ENCODE peak calls at places on chromosomes 2 and 18, in four cellular contexts. Q is K562, U is HepG2, K is GM12878. M is an unnamed sample.
A peak's percentile ranks its signal among the peaks of the same experiment; 100 is the strongest.

GRCh38 chr18:12236934-12237832 is 17.0 kb upstream of the CIDEA start:
- DNase-seq in U (peak; percentile 24), Q (peak; percentile 79), K (no peak), M (peak; percentile 72)

GRCh38 chr18:79611040-79611681 is 68.4 kb upstream of the CTDP1 start:
- DNase-seq in Q (peak; percentile 37), K (no peak), U (no peak), M (no peak)

GRCh38 chr2:108069515-108070310 is 83.4 kb downstream of the SLC5A7 start:
- DNase-seq in Q (peak; percentile 17), U (peak; percentile 10), K (no peak), M (peak; percentile 27)

GRCh38 chr2:38546585-38546984 is 56.1 kb downstream of the HNRNPLL start:
- DNase-seq in Q (no peak), U (no peak), K (no peak), M (no peak)

GRCh38 chr2:198214108-198214736 is 409.8 kb downstream of the PLCL1 start:
- DNase-seq in K (no peak), Q (no peak), U (no peak), M (no peak)

GRCh38 chr2:165637396-165637795 is 156.7 kb downstream of the GALNT3 start:
- DNase-seq in U (no peak), Q (no peak), K (no peak), M (no peak)

GRCh38 chr2:70360661-70361316 is 58.9 kb upstream of the FAM136A start:
- DNase-seq in Q (peak; percentile 53), K (no peak), U (no peak), M (no peak)

GRCh38 chr2:212979799-212980198 is 171.6 kb downstream of the IKZF2 start:
- DNase-seq in K (no peak), U (no peak), Q (no peak), M (no peak)

GRCh38 chr2:181872178-181872577 is 19.4 kb upstream of the ITPRID2 start:
- DNase-seq in K (no peak), Q (no peak), U (no peak), M (no peak)

GRCh38 chr18:34933880-34934689 is 107.1 kb upstream of the MAPRE2 start:
- DNase-seq in U (no peak), K (no peak), Q (no peak), M (no peak)

GRCh38 chr2:58606799-58607198 is 365.7 kb upstream of the FANCL start:
- DNase-seq in K (no peak), Q (no peak), U (no peak), M (no peak)

GRCh38 chr18:41530959-41531358 is 424.1 kb upstream of the PIK3C3 start:
- DNase-seq in Q (no peak), K (no peak), U (no peak), M (no peak)

GRCh38 chr2:235511187-235511661 is 17.4 kb downstream of the AGAP1 start:
- DNase-seq in Q (no peak), K (no peak), U (peak; percentile 48), M (no peak)

GRCh38 chr2:29218071-29218470 is 102.9 kb downstream of the CLIP4 start:
- DNase-seq in Q (no peak), K (no peak), U (no peak), M (no peak)

GRCh38 chr18:59547691-59548182 is 149.5 kb downstream of the CCBE1 start:
- DNase-seq in Q (peak; percentile 6), K (no peak), U (no peak), M (no peak)

GRCh38 chr2:11829324-11829946 is 83.0 kb downstream of the LPIN1 start:
- DNase-seq in Q (peak; percentile 61), U (peak; percentile 85), K (peak; percentile 51), M (peak; percentile 50)

GRCh38 chr2:223076573-223076972 is 24.6 kb downstream of the KCNE4 start:
- DNase-seq in U (no peak), K (no peak), Q (no peak), M (no peak)

GRCh38 chr2:203626952-203627681 is 79.3 kb upstream of the CD28 start:
- DNase-seq in K (no peak), U (no peak), Q (no peak), M (no peak)

GRCh38 chr2:161100216-161100615 is 60.0 kb upstream of the TANK start:
- DNase-seq in U (no peak), K (no peak), Q (no peak), M (no peak)

GRCh38 chr2:30512243-30512866 is 65.3 kb downstream of the LCLAT1 start:
- DNase-seq in U (no peak), Q (no peak), K (no peak), M (no peak)

GRCh38 chr2:84894758-84895520 is 10.5 kb upstream of the TMSB10 start:
- DNase-seq in K (no peak), Q (no peak), U (no peak), M (no peak)

GRCh38 chr2:160373263-160374019 is 120.2 kb downstream of the RBMS1 start:
- DNase-seq in K (no peak), U (no peak), Q (no peak), M (no peak)

GRCh38 chr18:41731887-41732286 is 223.1 kb upstream of the PIK3C3 start:
- DNase-seq in U (no peak), K (no peak), Q (no peak), M (no peak)

GRCh38 chr2:67130526-67131309 is 266.4 kb upstream of the ETAA1 start:
- DNase-seq in Q (no peak), K (no peak), U (no peak), M (no peak)

GRCh38 chr2:240356700-240357640 is 78.5 kb upstream of the GPC1 start:
- DNase-seq in K (no peak), Q (no peak), U (no peak), M (no peak)

GRCh38 chr18:48123324-48123723 is 192.9 kb upstream of the SMAD2 start:
- DNase-seq in Q (no peak), K (no peak), U (no peak), M (no peak)

GRCh38 chr18:74654637-74655036 is 57.0 kb downstream of the ZNF407 start:
- DNase-seq in Q (no peak), K (no peak), U (no peak), M (no peak)

GRCh38 chr18:58161659-58162058 is 117.6 kb downstream of the NEDD4L start:
- DNase-seq in Q (peak; percentile 50), K (no peak), U (no peak), M (peak; percentile 52)

GRCh38 chr2:145592362-145592761 is 1072.4 kb upstream of the ZEB2 start:
- DNase-seq in Q (no peak), U (no peak), K (no peak), M (no peak)

GRCh38 chr2:237156131-237156856 is 70.6 kb downstream of the COPS8 start:
- DNase-seq in Q (no peak), U (no peak), K (no peak), M (no peak)

GRCh38 chr18:62437520-62438329 is 85.1 kb upstream of the ZCCHC2 start:
- DNase-seq in U (no peak), Q (no peak), K (no peak), M (no peak)

GRCh38 chr2:19078709-19079108 is 279.7 kb downstream of the OSR1 start:
- DNase-seq in Q (no peak), U (no peak), K (no peak), M (no peak)

GRCh38 chr2:218956039-218956438 is 3.4 kb upstream of the CDK5R2 start:
- DNase-seq in Q (no peak), U (no peak), K (no peak), M (no peak)

GRCh38 chr2:218959141-218959731 is at the start of gene CDK5R2:
- DNase-seq in Q (peak; percentile 98), K (peak; percentile 62), U (peak; percentile 69), M (peak; percentile 99)

GRCh38 chr2:218959761-218960195 is 312 bp downstream of the CDK5R2 start:
- DNase-seq in U (no peak), Q (no peak), K (no peak), M (no peak)

GRCh38 chr2:218958276-218958675 is 1.2 kb upstream of the CDK5R2 start:
- DNase-seq in U (no peak), Q (no peak), K (no peak), M (no peak)

GRCh38 chr2:218957685-218958084 is 1.8 kb upstream of the CDK5R2 start:
- DNase-seq in K (no peak), U (no peak), Q (no peak), M (no peak)
- TF ChIP-seq TARDBP in K (no peak), U (no peak), Q (no peak), M (no peak)

GRCh38 chr2:72750466-72750865 is 75.4 kb downstream of the EXOC6B start:
- DNase-seq in U (no peak), Q (no peak), K (no peak), M (no peak)

GRCh38 chr2:72747344-72747743 is 78.5 kb downstream of the EXOC6B start:
- DNase-seq in K (no peak), Q (no peak), U (no peak), M (no peak)

GRCh38 chr2:72743481-72743880 is 82.4 kb downstream of the EXOC6B start:
- DNase-seq in Q (no peak), K (no peak), U (peak; percentile 79), M (no peak)

GRCh38 chr2:72744049-72744448 is 81.8 kb downstream of the EXOC6B start:
- DNase-seq in U (no peak), K (no peak), Q (no peak), M (no peak)

DNA sequence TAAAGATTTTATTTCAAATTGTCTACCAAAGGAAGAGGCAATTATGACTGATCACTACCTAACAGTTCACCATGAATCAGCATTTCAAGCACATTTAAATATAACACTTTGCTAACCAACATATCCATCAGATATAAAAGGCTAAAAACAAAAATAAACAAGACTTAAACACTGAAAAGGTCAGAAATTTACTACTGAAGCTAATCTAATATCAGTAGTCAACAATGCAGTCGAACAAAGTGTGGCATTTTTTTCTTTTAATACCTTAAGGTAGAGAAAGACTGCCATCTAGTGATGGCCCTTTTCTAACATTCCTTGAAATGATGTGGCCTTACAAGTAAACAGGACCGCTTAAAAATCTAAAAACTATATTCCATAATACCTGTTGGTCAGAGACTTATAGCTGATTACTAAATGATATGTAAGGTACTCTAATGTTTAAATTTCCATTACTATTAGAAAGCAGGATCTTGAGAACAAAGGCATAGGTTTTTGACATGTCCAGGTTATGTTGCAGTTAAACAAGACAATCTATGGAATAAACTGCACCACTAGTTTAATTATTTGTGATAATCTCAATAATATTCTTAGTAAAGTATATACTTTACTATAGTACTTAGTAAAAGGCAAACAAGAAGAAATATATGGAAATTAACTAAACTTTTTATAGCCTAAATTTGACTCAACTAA is 80.0 kb downstream of the EXOC6B start:
- DNase-seq in K (no peak), U (peak; percentile 81), Q (peak; percentile 18), M (peak; percentile 30)
- TF ChIP-seq TARDBP in K (no peak), U (no peak), Q (no peak), M (no peak)

GRCh38 chr2:239182981-239183791 is 217.6 kb downstream of the HDAC4 start:
- DNase-seq in K (no peak), U (no peak), Q (no peak), M (no peak)
- TF ChIP-seq TARDBP in K (no peak), U (no peak), Q (no peak), M (no peak)

DNA sequence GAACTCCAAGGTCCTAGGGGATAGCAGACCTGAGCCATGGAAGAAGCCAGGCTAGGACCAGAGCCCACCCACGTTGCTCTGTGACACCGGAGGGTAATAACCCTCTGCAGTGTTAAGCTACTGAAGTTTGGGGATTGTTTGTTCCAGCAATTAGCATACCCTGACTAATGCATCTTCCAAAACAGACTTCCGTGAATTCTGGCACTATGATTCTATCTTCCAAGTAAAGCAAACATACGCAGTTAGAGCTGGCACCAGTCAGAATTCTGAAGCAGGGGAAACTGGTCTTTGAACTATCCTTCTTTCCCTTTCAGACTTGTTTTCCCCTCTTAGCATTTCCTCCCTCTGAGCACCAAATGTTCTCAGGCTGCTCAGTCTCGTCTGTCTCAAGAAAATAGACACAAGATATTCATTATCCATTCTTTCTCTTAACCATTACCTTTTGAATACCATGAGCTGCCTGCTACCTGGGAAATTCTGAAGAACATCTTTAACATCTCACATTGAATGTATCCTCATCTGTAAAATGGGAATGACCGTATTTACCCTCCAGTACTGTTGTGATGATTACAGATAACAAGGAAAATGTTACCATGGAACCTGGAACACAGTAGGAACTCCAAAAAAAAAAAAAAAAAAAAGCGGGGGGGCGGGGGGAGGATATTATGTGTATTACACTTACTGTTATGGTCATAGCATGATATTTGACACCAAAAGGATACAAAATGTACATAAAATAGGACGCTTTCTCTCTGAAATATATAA is 108.2 kb downstream of the TCF4 start:
- DNase-seq in K (no peak), U (no peak), Q (no peak), M (no peak)
- TF ChIP-seq TARDBP in K (no peak), U (no peak), Q (no peak), M (no peak)

M was measured in HEK293T.